ENCODE peak calls at places on chromosome 1, in ten cellular contexts. One of them, this sample, is unnamed.
A peak's percentile ranks its signal among the peaks of the same experiment; 100 is the strongest.

GRCh38 chr1:77832889-77833288 is 53.4 kb downstream of the MIGA1 start:
- DNase-seq in upper lobe of right lung: no peak
- DNase-seq in transverse colon: no peak
- DNase-seq in endodermal cell: no peak
- DNase-seq in coronary artery: no peak
- DNase-seq in CD4-positive, CD25-positive, alpha-beta regulatory T cell: no peak
- DNase-seq in heart left ventricle: peak; percentile 18
- DNase-seq in breast epithelium: no peak
- DNase-seq in CD8-positive, alpha-beta T cell: no peak
- DNase-seq in tibial artery: no peak
- DNase-seq in this sample: no peak

GRCh38 chr1:6108937-6109636 is 63.4 kb downstream of the KCNAB2 start:
- DNase-seq in tibial artery: no peak
- DNase-seq in CD4-positive, CD25-positive, alpha-beta regulatory T cell: no peak
- DNase-seq in heart left ventricle: no peak
- DNase-seq in transverse colon: peak; percentile 32
- DNase-seq in breast epithelium: no peak
- DNase-seq in upper lobe of right lung: peak; percentile 75
- DNase-seq in endodermal cell: peak; percentile 83
- DNase-seq in CD8-positive, alpha-beta T cell: no peak
- DNase-seq in coronary artery: no peak
- DNase-seq in this sample: no peak

GRCh38 chr1:236009857-236010256 is 55.0 kb downstream of the NID1 start:
- DNase-seq in breast epithelium: no peak
- DNase-seq in CD8-positive, alpha-beta T cell: no peak
- DNase-seq in heart left ventricle: no peak
- DNase-seq in endodermal cell: no peak
- DNase-seq in upper lobe of right lung: no peak
- DNase-seq in coronary artery: no peak
- DNase-seq in CD4-positive, CD25-positive, alpha-beta regulatory T cell: no peak
- DNase-seq in transverse colon: no peak
- DNase-seq in tibial artery: no peak
- DNase-seq in this sample: peak; percentile 59

GRCh38 chr1:92961131-92961895 is at the start of gene DIPK1A:
- DNase-seq in heart left ventricle: peak; percentile 78
- DNase-seq in tibial artery: peak; percentile 87
- DNase-seq in CD8-positive, alpha-beta T cell: peak; percentile 84
- DNase-seq in endodermal cell: peak; percentile 93
- DNase-seq in CD4-positive, CD25-positive, alpha-beta regulatory T cell: peak; percentile 85
- DNase-seq in transverse colon: peak; percentile 82
- DNase-seq in upper lobe of right lung: peak; percentile 89
- DNase-seq in breast epithelium: peak; percentile 68
- DNase-seq in coronary artery: peak; percentile 86
- DNase-seq in this sample: no peak

GRCh38 chr1:119795471-119795870 is 15.8 kb downstream of the REG4 start:
- DNase-seq in transverse colon: no peak
- DNase-seq in tibial artery: no peak
- DNase-seq in upper lobe of right lung: no peak
- DNase-seq in endodermal cell: no peak
- DNase-seq in coronary artery: no peak
- DNase-seq in heart left ventricle: no peak
- DNase-seq in breast epithelium: peak; percentile 43
- DNase-seq in CD8-positive, alpha-beta T cell: no peak
- DNase-seq in CD4-positive, CD25-positive, alpha-beta regulatory T cell: no peak
- DNase-seq in this sample: no peak

GRCh38 chr1:244730153-244730933 is 77.4 kb downstream of the DESI2 start:
- DNase-seq in tibial artery: no peak
- DNase-seq in breast epithelium: no peak
- DNase-seq in coronary artery: no peak
- DNase-seq in CD8-positive, alpha-beta T cell: no peak
- DNase-seq in upper lobe of right lung: peak; percentile 78
- DNase-seq in transverse colon: peak; percentile 49
- DNase-seq in CD4-positive, CD25-positive, alpha-beta regulatory T cell: peak; percentile 10
- DNase-seq in heart left ventricle: peak; percentile 14
- DNase-seq in endodermal cell: peak; percentile 83
- DNase-seq in this sample: no peak

GRCh38 chr1:168362991-168363390 is 82.3 kb downstream of the TBX19 start:
- DNase-seq in coronary artery: no peak
- DNase-seq in breast epithelium: no peak
- DNase-seq in tibial artery: no peak
- DNase-seq in CD8-positive, alpha-beta T cell: peak; percentile 43
- DNase-seq in transverse colon: no peak
- DNase-seq in upper lobe of right lung: no peak
- DNase-seq in CD4-positive, CD25-positive, alpha-beta regulatory T cell: peak; percentile 74
- DNase-seq in endodermal cell: no peak
- DNase-seq in heart left ventricle: no peak
- DNase-seq in this sample: no peak

GRCh38 chr1:107171378-107171777 is 30.5 kb downstream of the NTNG1 start:
- DNase-seq in transverse colon: no peak
- DNase-seq in upper lobe of right lung: no peak
- DNase-seq in CD8-positive, alpha-beta T cell: no peak
- DNase-seq in heart left ventricle: no peak
- DNase-seq in breast epithelium: no peak
- DNase-seq in coronary artery: no peak
- DNase-seq in tibial artery: no peak
- DNase-seq in endodermal cell: no peak
- DNase-seq in CD4-positive, CD25-positive, alpha-beta regulatory T cell: no peak
- DNase-seq in this sample: no peak

GRCh38 chr1:162846256-162847212 is 14.4 kb downstream of the CCDC190 start:
- DNase-seq in endodermal cell: no peak
- DNase-seq in upper lobe of right lung: no peak
- DNase-seq in breast epithelium: no peak
- DNase-seq in coronary artery: no peak
- DNase-seq in CD8-positive, alpha-beta T cell: no peak
- DNase-seq in heart left ventricle: no peak
- DNase-seq in transverse colon: no peak
- DNase-seq in CD4-positive, CD25-positive, alpha-beta regulatory T cell: no peak
- DNase-seq in tibial artery: no peak
- DNase-seq in this sample: no peak

GRCh38 chr1:230204852-230205251 is 137.8 kb downstream of the GALNT2 start:
- DNase-seq in heart left ventricle: no peak
- DNase-seq in endodermal cell: no peak
- DNase-seq in upper lobe of right lung: peak; percentile 78
- DNase-seq in coronary artery: no peak
- DNase-seq in CD8-positive, alpha-beta T cell: no peak
- DNase-seq in CD4-positive, CD25-positive, alpha-beta regulatory T cell: no peak
- DNase-seq in transverse colon: peak; percentile 78
- DNase-seq in tibial artery: no peak
- DNase-seq in breast epithelium: no peak
- DNase-seq in this sample: peak; percentile 8
- H3K27ac ChIP-seq in heart left ventricle: no peak overlapping the region
- H3K27ac ChIP-seq in endodermal cell: peak overlapping the region; percentile 6
- H3K27ac ChIP-seq in upper lobe of right lung: peak overlapping the region; percentile 53
- H3K27ac ChIP-seq in coronary artery: no peak overlapping the region
- H3K27ac ChIP-seq in CD8-positive, alpha-beta T cell: no peak overlapping the region
- H3K27ac ChIP-seq in CD4-positive, CD25-positive, alpha-beta regulatory T cell: no peak overlapping the region
- H3K27ac ChIP-seq in transverse colon: peak overlapping the region; percentile 73
- H3K27ac ChIP-seq in tibial artery: peak overlapping the region; percentile 51
- H3K27ac ChIP-seq in breast epithelium: no peak overlapping the region
- H3K27ac ChIP-seq in this sample: no peak overlapping the region

GRCh38 chr1:198064181-198064580 is 92.6 kb upstream of the NEK7 start:
- DNase-seq in upper lobe of right lung: no peak
- DNase-seq in CD4-positive, CD25-positive, alpha-beta regulatory T cell: no peak
- DNase-seq in breast epithelium: no peak
- DNase-seq in endodermal cell: no peak
- DNase-seq in coronary artery: no peak
- DNase-seq in transverse colon: no peak
- DNase-seq in tibial artery: no peak
- DNase-seq in CD8-positive, alpha-beta T cell: no peak
- DNase-seq in heart left ventricle: no peak
- DNase-seq in this sample: peak; percentile 14
- H3K27ac ChIP-seq in upper lobe of right lung: no peak overlapping the region
- H3K27ac ChIP-seq in CD4-positive, CD25-positive, alpha-beta regulatory T cell: no peak overlapping the region
- H3K27ac ChIP-seq in breast epithelium: no peak overlapping the region
- H3K27ac ChIP-seq in endodermal cell: no peak overlapping the region
- H3K27ac ChIP-seq in coronary artery: no peak overlapping the region
- H3K27ac ChIP-seq in transverse colon: no peak overlapping the region
- H3K27ac ChIP-seq in tibial artery: no peak overlapping the region
- H3K27ac ChIP-seq in CD8-positive, alpha-beta T cell: no peak overlapping the region
- H3K27ac ChIP-seq in heart left ventricle: no peak overlapping the region
- H3K27ac ChIP-seq in this sample: no peak overlapping the region

DNA sequence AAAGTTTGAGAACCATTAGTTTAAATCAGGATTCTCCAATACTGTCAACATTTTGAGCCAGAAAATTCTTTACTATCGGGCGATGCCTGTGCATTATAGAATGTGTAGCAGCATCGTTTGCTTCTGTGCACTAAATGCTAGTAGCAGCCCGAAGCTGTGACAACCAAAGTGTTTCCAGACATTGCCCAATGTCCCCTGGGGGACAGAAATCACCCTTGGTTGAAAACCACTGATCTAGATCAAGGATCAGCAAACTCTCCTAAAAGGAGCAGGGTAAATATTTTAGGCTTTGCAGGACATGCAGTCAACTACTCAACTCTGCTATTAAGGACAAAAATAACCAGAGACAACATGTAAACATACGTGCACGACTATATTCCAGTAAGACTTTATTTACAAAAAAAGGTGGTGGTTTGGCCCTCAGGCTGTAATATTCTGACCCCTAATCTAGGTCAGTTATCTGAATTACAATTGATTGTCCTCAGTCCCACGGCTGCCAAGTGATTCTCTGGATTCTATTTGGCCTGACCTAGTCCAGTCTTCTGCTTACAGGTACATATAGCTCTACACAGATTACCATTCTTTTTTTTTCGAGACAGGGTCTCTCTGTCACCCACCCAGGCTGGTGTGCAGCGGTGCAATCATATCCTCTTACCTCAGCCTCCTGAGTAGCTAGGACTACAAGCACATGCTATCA is 10.6 kb downstream of the FAF1 start:
- DNase-seq in heart left ventricle: no peak
- DNase-seq in CD8-positive, alpha-beta T cell: no peak
- DNase-seq in CD4-positive, CD25-positive, alpha-beta regulatory T cell: no peak
- DNase-seq in transverse colon: no peak
- DNase-seq in coronary artery: no peak
- DNase-seq in endodermal cell: no peak
- DNase-seq in breast epithelium: no peak
- DNase-seq in upper lobe of right lung: no peak
- DNase-seq in tibial artery: no peak
- DNase-seq in this sample: no peak
- H3K27ac ChIP-seq in heart left ventricle: no peak overlapping the region
- H3K27ac ChIP-seq in CD8-positive, alpha-beta T cell: no peak overlapping the region
- H3K27ac ChIP-seq in CD4-positive, CD25-positive, alpha-beta regulatory T cell: no peak overlapping the region
- H3K27ac ChIP-seq in transverse colon: no peak overlapping the region
- H3K27ac ChIP-seq in coronary artery: no peak overlapping the region
- H3K27ac ChIP-seq in endodermal cell: no peak overlapping the region
- H3K27ac ChIP-seq in breast epithelium: no peak overlapping the region
- H3K27ac ChIP-seq in upper lobe of right lung: no peak overlapping the region
- H3K27ac ChIP-seq in tibial artery: no peak overlapping the region
- H3K27ac ChIP-seq in this sample: no peak overlapping the region

GRCh38 chr1:207867136-207868081 is 43.5 kb downstream of the CD34 start:
- DNase-seq in heart left ventricle: peak; percentile 41
- DNase-seq in coronary artery: peak; percentile 79
- DNase-seq in CD8-positive, alpha-beta T cell: peak; percentile 45
- DNase-seq in endodermal cell: peak; percentile 49
- DNase-seq in tibial artery: peak; percentile 77
- DNase-seq in upper lobe of right lung: peak; percentile 80
- DNase-seq in transverse colon: peak; percentile 32
- DNase-seq in breast epithelium: peak; percentile 60
- DNase-seq in CD4-positive, CD25-positive, alpha-beta regulatory T cell: peak; percentile 54
- DNase-seq in this sample: no peak
- H3K27ac ChIP-seq in heart left ventricle: peak overlapping the region; percentile 98
- H3K27ac ChIP-seq in coronary artery: peak overlapping the region; percentile 97
- H3K27ac ChIP-seq in CD8-positive, alpha-beta T cell: peak overlapping the region; percentile 72
- H3K27ac ChIP-seq in endodermal cell: no peak overlapping the region
- H3K27ac ChIP-seq in tibial artery: peak overlapping the region; percentile 94
- H3K27ac ChIP-seq in upper lobe of right lung: peak overlapping the region; percentile 96
- H3K27ac ChIP-seq in transverse colon: peak overlapping the region; percentile 93
- H3K27ac ChIP-seq in breast epithelium: peak overlapping the region; percentile 96
- H3K27ac ChIP-seq in CD4-positive, CD25-positive, alpha-beta regulatory T cell: peak overlapping the region; percentile 81
- H3K27ac ChIP-seq in this sample: peak overlapping the region; percentile 82

This sample was measured in epithelial cell of prostate.